ENCODE peak calls at places on chromosome 9, in four cellular contexts. A is stimulated activated CD4-positive, alpha-beta T cell treated with anti-CD3 and anti-CD28 coated beads, Interleukin-12 subunit alpha, Interleukin-12 subunit beta, amount 100 ng/mL, for 4 hours; J is SK-N-DZ; Y is NCI-H524 treated with DMSO at 0.1 percent for 48 hours. H is an unnamed sample.
A peak's percentile ranks its signal among the peaks of the same experiment; 100 is the strongest.

GRCh38 chr9:84642618-84643017 is 26.9 kb upstream of the NTRK2 start:
- DNase-seq in A (no peak), J (no peak), Y (no peak), H (no peak)

GRCh38 chr9:91949293-91949945 is 609 bp downstream of the ROR2 start:
- DNase-seq in A (no peak), J (no peak), Y (no peak), H (no peak)

GRCh38 chr9:82584349-82584846 is 478.5 kb downstream of the RASEF start:
- DNase-seq in A (no peak), J (no peak), Y (no peak), H (no peak)

GRCh38 chr9:15104826-15105420 is 194.7 kb upstream of the FREM1 start:
- DNase-seq in A (peak; percentile 6), J (peak; percentile 19), Y (no peak), H (peak; percentile 26)

GRCh38 chr9:110880123-110880522 is 158.1 kb downstream of the LPAR1 start:
- DNase-seq in A (no peak), J (peak; percentile 9), Y (peak; percentile 83), H (no peak)

GRCh38 chr9:131028931-131029573 is 20.1 kb downstream of the LAMC3 start:
- DNase-seq in A (no peak), J (no peak), Y (no peak), H (no peak)

GRCh38 chr9:124399323-124399962 is 15.8 kb downstream of the PSMB7 start:
- DNase-seq in A (no peak), J (no peak), Y (no peak), H (no peak)

GRCh38 chr9:100108572-100108971 is 9.5 kb downstream of the INVS start:
- DNase-seq in A (no peak), J (no peak), Y (no peak), H (no peak)

GRCh38 chr9:103731541-103731940 is 362.6 kb upstream of the SMC2 start:
- DNase-seq in A (no peak), J (no peak), Y (no peak), H (no peak)

GRCh38 chr9:94603259-94603776 is 9.7 kb upstream of the FBP2 start:
- DNase-seq in A (peak; percentile 60), J (peak; percentile 58), Y (no peak), H (peak; percentile 68)

GRCh38 chr9:126860757-126861466 is 473 bp downstream of the ZBTB34 start:
- DNase-seq in A (peak; percentile 11), J (no peak), Y (no peak), H (peak; percentile 35)

GRCh38 chr9:127163409-127163808 is 41.0 kb upstream of the ANGPTL2 start:
- DNase-seq in A (no peak), J (no peak), Y (no peak), H (no peak)

GRCh38 chr9:97059661-97060060 is 20.7 kb upstream of the CTSV start:
- DNase-seq in A (no peak), J (no peak), Y (no peak), H (no peak)

GRCh38 chr9:111356567-111357244 is 26.7 kb upstream of the OR2K2 start:
- DNase-seq in A (no peak), J (no peak), Y (no peak), H (no peak)

GRCh38 chr9:130186839-130187522 is 14.8 kb downstream of the NCS1 start:
- DNase-seq in A (no peak), J (peak; percentile 37), Y (no peak), H (no peak)

GRCh38 chr9:32348289-32348688 is 36.2 kb upstream of the ACO1 start:
- DNase-seq in A (no peak), J (no peak), Y (no peak), H (no peak)

GRCh38 chr9:16721972-16722371 is 148.5 kb downstream of the BNC2 start:
- DNase-seq in A (no peak), J (no peak), Y (peak; percentile 28), H (no peak)

GRCh38 chr9:134561427-134562145 is 80.0 kb upstream of the COL5A1 start:
- DNase-seq in A (no peak), J (no peak), Y (no peak), H (no peak)

GRCh38 chr9:128078504-128079434 is 10.7 kb downstream of the SLC25A25 start:
- DNase-seq in A (no peak), J (no peak), Y (no peak), H (no peak)

GRCh38 chr9:68887232-68887631 is 126.7 kb downstream of the PRKACG start:
- DNase-seq in A (no peak), J (no peak), Y (no peak), H (no peak)

GRCh38 chr9:114316605-114317230 is 6.2 kb upstream of the ORM1 start:
- DNase-seq in A (no peak), J (no peak), Y (peak; percentile 95), H (no peak)

GRCh38 chr9:127942152-127943010 is 4.7 kb upstream of the DPM2 start:
- DNase-seq in A (peak; percentile 41), J (peak; percentile 75), Y (no peak), H (peak; percentile 57)

GRCh38 chr9:132160802-132161742 is 786 bp upstream of the NTNG2 start:
- DNase-seq in A (peak; percentile 39), J (peak; percentile 57), Y (peak; percentile 67), H (peak; percentile 67)

GRCh38 chr9:6944093-6944551 is 186.3 kb downstream of the KDM4C start:
- DNase-seq in A (no peak), J (no peak), Y (peak; percentile 11), H (no peak)

GRCh38 chr9:96383165-96383939 is at the start of gene SLC35D2:
- DNase-seq in A (peak; percentile 8), J (no peak), Y (no peak), H (peak; percentile 17)

GRCh38 chr9:98774746-98775145 is 21.6 kb downstream of the ANKS6 start:
- DNase-seq in A (peak; percentile 19), J (no peak), Y (no peak), H (peak; percentile 23)

GRCh38 chr9:89730715-89731114 is 125.9 kb downstream of the GADD45G start:
- DNase-seq in A (no peak), J (peak; percentile 41), Y (no peak), H (no peak)

GRCh38 chr9:90921104-90921503 is 119.5 kb downstream of the SYK start:
- DNase-seq in A (no peak), J (no peak), Y (no peak), H (no peak)